ENCODE peak calls at places on chromosomes 13 and 19, in eight cellular contexts. C is IMR-90, Y is AG04449, X is body of pancreas, R is kidney, H is psoas muscle, V is fibroblast of mammary gland, L is cardiac fibroblast. E is an unnamed sample.

GRCh38 chr19:48805452-48805851 is 5.4 kb downstream of the BCAT2 start:
- DNase-seq in C (no peak), Y (no peak), X (no peak), R (no peak), H (no peak), V (no peak), L (no peak), E (no peak)

GRCh38 chr19:56622374-56622773 is 20.6 kb upstream of the SMIM17 start:
- DNase-seq in C (no peak), Y (no peak), X (no peak), R (no peak), H (no peak), V (no peak), L (no peak), E (no peak)

GRCh38 chr13:104641309-104641708 is 1575.1 kb upstream of the SLC10A2 start:
- DNase-seq in C (peak; percentile 7), Y (no peak), X (no peak), R (no peak), H (no peak), V (peak; percentile 15), L (no peak), E (peak; percentile 47)

GRCh38 chr19:33373701-33374405 is at the start of gene CEBPG:
- DNase-seq in C (peak; percentile 64), Y (no peak), X (peak; percentile 65), R (peak; percentile 87), H (peak; percentile 71), V (peak; percentile 30), L (peak; percentile 72), E (peak; percentile 74)

GRCh38 chr19:29485293-29485692 is 40.5 kb upstream of the VSTM2B start:
- DNase-seq in C (no peak), Y (no peak), X (no peak), R (no peak), H (no peak), V (no peak), L (no peak), E (no peak)

GRCh38 chr13:111484129-111484925 is 163.9 kb downstream of the TEX29 start:
- DNase-seq in C (no peak), Y (no peak), X (no peak), R (peak; percentile 46), H (no peak), V (no peak), L (no peak), E (no peak)

GRCh38 chr13:85582890-85583289 is 216.3 kb downstream of the SLITRK6 start:
- DNase-seq in C (peak; percentile 28), Y (no peak), X (no peak), R (no peak), H (no peak), V (peak; percentile 1), L (no peak), E (peak; percentile 4)

GRCh38 chr13:99895428-99895998 is 76.1 kb downstream of the ZIC5 start:
- DNase-seq in C (no peak), Y (no peak), X (no peak), R (no peak), H (no peak), V (no peak), L (no peak), E (no peak)

GRCh38 chr19:35061583-35062373 is 20.3 kb downstream of the HPN start:
- DNase-seq in C (peak; percentile 34), Y (no peak), X (no peak), R (no peak), H (no peak), V (peak; percentile 19), L (no peak), E (no peak)

GRCh38 chr13:40116008-40116407 is 460.5 kb downstream of the COG6 start:
- DNase-seq in C (peak; percentile 40), Y (no peak), X (peak; percentile 58), R (no peak), H (no peak), V (peak; percentile 96), L (peak; percentile 97), E (peak; percentile 97)

GRCh38 chr13:60691268-60691667 is 294.2 kb downstream of the TDRD3 start:
- DNase-seq in C (no peak), Y (no peak), X (no peak), R (no peak), H (no peak), V (no peak), L (no peak), E (no peak)

GRCh38 chr13:21475115-21475514 is 16.0 kb upstream of the ZDHHC20 start:
- DNase-seq in C (no peak), Y (no peak), X (no peak), R (no peak), H (no peak), V (no peak), L (no peak), E (no peak)

GRCh38 chr19:13024126-13024957 is 29.1 kb downstream of the NFIX start:
- DNase-seq in C (peak; percentile 45), Y (no peak), X (no peak), R (no peak), H (peak; percentile 35), V (no peak), L (peak; percentile 35), E (peak; percentile 30)

GRCh38 chr13:112637017-112637801 is 49.3 kb upstream of the TUBGCP3 start:
- DNase-seq in C (no peak), Y (no peak), X (no peak), R (peak; percentile 55), H (no peak), V (no peak), L (no peak), E (no peak)

GRCh38 chr13:94673841-94674240 is 38.5 kb downstream of the SOX21 start:
- DNase-seq in C (no peak), Y (no peak), X (no peak), R (no peak), H (no peak), V (no peak), L (no peak), E (no peak)

GRCh38 chr13:49669735-49670309 is 21.5 kb downstream of the EBPL start:
- DNase-seq in C (peak; percentile 81), Y (no peak), X (peak; percentile 50), R (no peak), H (peak; percentile 33), V (peak; percentile 76), L (peak; percentile 78), E (peak; percentile 81)

GRCh38 chr13:106520205-106521004 is 15.1 kb downstream of the EFNB2 start:
- DNase-seq in C (peak; percentile 56), Y (no peak), X (no peak), R (no peak), H (no peak), V (peak; percentile 62), L (peak; percentile 55), E (peak; percentile 76)

GRCh38 chr13:101520672-101521071 is 68.2 kb downstream of the ITGBL1 start:
- DNase-seq in C (peak; percentile 86), Y (no peak), X (no peak), R (no peak), H (no peak), V (peak; percentile 91), L (peak; percentile 38), E (peak; percentile 86)

DNA sequence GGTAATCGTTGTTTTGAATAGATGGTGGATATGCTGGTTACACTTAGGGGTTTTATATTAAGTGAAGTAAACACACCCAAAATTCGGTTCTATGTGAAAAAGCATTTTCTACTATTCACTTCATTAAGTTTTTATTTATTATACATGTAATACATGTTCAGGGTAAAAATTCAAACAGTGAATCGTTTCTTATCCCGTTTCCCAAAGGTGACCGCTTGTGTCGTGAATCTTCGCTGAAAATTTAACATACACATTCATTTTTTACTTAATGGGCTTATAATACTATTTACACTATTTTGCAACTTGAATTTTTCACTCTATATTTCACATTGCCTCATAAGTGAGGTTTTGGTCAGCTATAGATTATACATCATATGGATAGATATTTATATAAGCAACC is 24.5 kb downstream of the IPO5 start:
- DNase-seq in C (no peak), Y (no peak), X (no peak), R (no peak), H (no peak), V (no peak), L (no peak), E (no peak)
- H3K4me3 ChIP-seq in C (peak overlapping the region; percentile 98), Y (peak overlapping the region; percentile 86), X (no peak overlapping the region), R (no peak overlapping the region), H (peak overlapping the region; percentile 90), V (peak overlapping the region; percentile 90), L (peak overlapping the region; percentile 15), E (peak overlapping the region; percentile 86)

GRCh38 chr19:58277197-58277596 is 1.6 kb upstream of the ZNF8 start:
- DNase-seq in C (no peak), Y (no peak), X (no peak), R (no peak), H (no peak), V (no peak), L (no peak), E (no peak)
- H3K4me3 ChIP-seq in C (no peak overlapping the region), Y (no peak overlapping the region), X (no peak overlapping the region), R (no peak overlapping the region), H (no peak overlapping the region), V (no peak overlapping the region), L (no peak overlapping the region), E (no peak overlapping the region)

GRCh38 chr19:18020212-18021067 is 12.5 kb downstream of the ARRDC2 start:
- DNase-seq in C (peak; percentile 49), Y (no peak), X (peak; percentile 86), R (peak; percentile 99), H (peak; percentile 97), V (peak; percentile 39), L (peak; percentile 66), E (peak; percentile 77)

GRCh38 chr19:18023596-18024212 is 15.7 kb downstream of the ARRDC2 start:
- DNase-seq in C (no peak), Y (no peak), X (peak; percentile 36), R (peak; percentile 95), H (peak; percentile 87), V (peak; percentile 72), L (peak; percentile 96), E (peak; percentile 96)

GRCh38 chr19:18027151-18027550 is 19.2 kb downstream of the ARRDC2 start:
- DNase-seq in C (no peak), Y (no peak), X (no peak), R (no peak), H (no peak), V (no peak), L (no peak), E (no peak)

GRCh38 chr19:18017275-18018083 is 9.5 kb downstream of the ARRDC2 start:
- DNase-seq in C (no peak), Y (no peak), X (no peak), R (no peak), H (peak; percentile 71), V (no peak), L (no peak), E (peak; percentile 36)

DNA sequence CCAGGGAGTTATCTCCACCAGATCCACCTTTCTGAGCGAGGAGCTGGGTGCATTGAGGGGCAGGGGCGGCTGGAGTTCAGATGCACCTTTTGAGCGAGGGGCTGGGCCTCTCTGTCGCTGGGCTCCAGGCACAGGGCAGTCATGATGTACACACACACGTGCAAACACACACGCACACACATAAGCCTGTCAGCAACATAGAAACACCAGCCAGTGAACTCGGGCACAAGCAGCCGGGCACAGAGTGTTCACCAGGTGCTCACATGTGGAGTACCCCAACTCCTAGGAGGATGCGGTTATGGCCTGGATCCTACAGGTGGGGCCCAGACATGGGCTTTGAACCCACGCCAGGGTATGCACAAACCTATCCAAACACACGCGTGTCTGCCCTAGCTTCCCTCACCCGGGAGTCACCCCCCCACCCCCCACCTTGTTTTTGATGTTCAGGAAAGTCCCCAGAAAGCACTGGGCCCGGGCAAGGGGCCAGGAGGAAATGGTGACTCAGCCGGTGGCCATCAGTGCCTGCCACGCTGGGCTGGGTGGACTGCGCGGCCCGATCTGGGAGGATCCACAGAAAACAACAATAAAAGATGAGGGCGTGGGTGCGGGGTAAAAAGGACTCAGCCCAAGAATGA is 13.3 kb downstream of the ARRDC2 start:
- DNase-seq in C (peak; percentile 88), Y (no peak), X (peak; percentile 72), R (peak; percentile 98), H (peak; percentile 93), V (peak; percentile 80), L (peak; percentile 91), E (peak; percentile 96)
- H3K4me3 ChIP-seq in C (no peak overlapping the region), Y (no peak overlapping the region), X (no peak overlapping the region), R (peak overlapping the region; percentile 25), H (peak overlapping the region; percentile 59), V (no peak overlapping the region), L (no peak overlapping the region), E (no peak overlapping the region)

GRCh38 chr19:36377541-36378178 is 1.3 kb downstream of the ZFP14 start:
- DNase-seq in C (no peak), Y (no peak), X (no peak), R (no peak), H (no peak), V (no peak), L (no peak), E (no peak)
- H3K4me3 ChIP-seq in C (peak overlapping the region; percentile 66), Y (peak overlapping the region; percentile 93), X (no peak overlapping the region), R (peak overlapping the region; percentile 92), H (peak overlapping the region; percentile 89), V (peak overlapping the region; percentile 88), L (peak overlapping the region; percentile 90), E (peak overlapping the region; percentile 95)